ENCODE peak calls at places on chromosomes 12 and 14, in six cellular contexts. T, I, M, R, E and W are unnamed samples.

GRCh38 chr14:96086032-96086431 is 46.9 kb downstream of the C14orf132 start:
- DNase-seq in E (no peak), M (no peak), I (peak), T (no peak), R (no peak), W (no peak)

GRCh38 chr14:78598046-78598652 is 428.0 kb downstream of the NRXN3 start:
- DNase-seq in R (no peak), M (peak), T (peak), E (peak), I (peak), W (peak)

GRCh38 chr12:132349501-132350131 is 20.2 kb upstream of the GALNT9 start:
- DNase-seq in I (no peak), M (no peak), T (no peak), R (no peak), E (no peak), W (no peak)

GRCh38 chr14:38098074-38098846 is 109.4 kb upstream of the SSTR1 start:
- DNase-seq in M (no peak), R (no peak), T (no peak), E (no peak), I (peak), W (no peak)

GRCh38 chr14:54502602-54503001 is 7.1 kb upstream of the CGRRF1 start:
- DNase-seq in I (peak), T (no peak), E (no peak), R (no peak), M (no peak), W (no peak)

GRCh38 chr14:85597701-85598100 is 67.8 kb downstream of the FLRT2 start:
- DNase-seq in I (peak), R (no peak), T (no peak), E (no peak), M (no peak), W (no peak)

GRCh38 chr12:69157023-69157655 is 82.2 kb upstream of the CPSF6 start:
- DNase-seq in I (peak), M (peak), T (peak), E (peak), R (peak), W (peak)

GRCh38 chr12:10722905-10723866 is at the start of gene YBX3:
- DNase-seq in R (peak), M (peak), I (peak), E (peak), T (peak), W (peak)

GRCh38 chr12:93784339-93785086 is 107.3 kb downstream of the CRADD start:
- DNase-seq in R (peak), I (peak), M (no peak), T (no peak), E (no peak), W (no peak)

GRCh38 chr12:73226585-73226984 is 954.4 kb downstream of the TRHDE start:
- DNase-seq in E (no peak), I (no peak), R (no peak), M (no peak), T (no peak), W (no peak)

GRCh38 chr12:119259483-119259882 is 75.0 kb upstream of the CCDC60 start:
- DNase-seq in R (no peak), M (no peak), I (no peak), T (no peak), E (no peak), W (no peak)

GRCh38 chr12:48542300-48542928 is 17.0 kb downstream of the OR8S1 start:
- DNase-seq in I (peak), R (peak), T (peak), M (peak), E (peak), W (no peak)

GRCh38 chr12:6161124-6161882 is 36.8 kb upstream of the VWF start:
- DNase-seq in R (no peak), T (no peak), E (peak), M (peak), I (peak), W (no peak)

GRCh38 chr14:30553311-30553989 is 5.5 kb upstream of the G2E3 start:
- DNase-seq in T (no peak), E (no peak), I (peak), M (no peak), R (no peak), W (no peak)

GRCh38 chr12:110936367-110937103 is 16.2 kb upstream of the MYL2 start:
- DNase-seq in E (no peak), I (no peak), T (no peak), R (no peak), M (no peak), W (peak)

GRCh38 chr12:123035841-123036240 is 55.4 kb downstream of the ARL6IP4 start:
- DNase-seq in E (no peak), M (no peak), T (no peak), R (no peak), I (no peak), W (no peak)

GRCh38 chr12:50174971-50175715 is 8.0 kb upstream of the CERS5 start:
- DNase-seq in M (peak), I (peak), T (peak), E (no peak), R (no peak), W (no peak)

GRCh38 chr14:87005336-87005735 is 987.6 kb downstream of the GALC start:
- DNase-seq in T (no peak), R (no peak), I (peak), M (no peak), E (no peak), W (no peak)

GRCh38 chr12:84619053-84619452 is 293.5 kb downstream of the SLC6A15 start:
- DNase-seq in R (no peak), M (no peak), T (no peak), I (no peak), E (no peak), W (no peak)

GRCh38 chr14:77286554-77286953 is 15.5 kb upstream of the NGB start:
- DNase-seq in R (no peak), M (no peak), T (no peak), I (no peak), E (no peak), W (no peak)

GRCh38 chr12:130031571-130032189 is 127.9 kb upstream of the TMEM132D start:
- DNase-seq in I (peak), R (no peak), T (peak), M (peak), E (peak), W (no peak)

GRCh38 chr14:95482967-95483842 is 33.2 kb downstream of the SYNE3 start:
- DNase-seq in T (no peak), I (peak), R (no peak), M (no peak), E (peak), W (no peak)

GRCh38 chr12:22598141-22598762 is 26.7 kb upstream of the ETNK1 start:
- DNase-seq in E (no peak), R (no peak), I (no peak), T (no peak), M (no peak), W (no peak)

GRCh38 chr12:88175544-88175943 is 33.4 kb downstream of the TMTC3 start:
- DNase-seq in M (no peak), R (no peak), T (no peak), E (no peak), I (no peak), W (no peak)

GRCh38 chr14:66649515-66649914 is 141.6 kb downstream of the GPHN start:
- DNase-seq in E (no peak), M (no peak), I (no peak), T (peak), R (no peak), W (no peak)

GRCh38 chr14:69288001-69288771 is 28.2 kb downstream of the GALNT16 start:
- DNase-seq in E (no peak), T (no peak), M (peak), I (peak), R (peak), W (no peak)

GRCh38 chr12:52495385-52495784 is 2.3 kb upstream of the KRT6A start:
- DNase-seq in I (peak), T (peak), R (no peak), E (no peak), M (no peak), W (no peak)

GRCh38 chr12:102883204-102883799 is 33.7 kb downstream of the PAH start:
- DNase-seq in E (peak), R (peak), I (peak), T (peak), M (peak), W (no peak)

GRCh38 chr14:61528591-61529021 is 166.7 kb upstream of the HIF1A start:
- DNase-seq in E (no peak), R (no peak), T (no peak), I (peak), M (no peak), W (no peak)

GRCh38 chr14:93019367-93019843 is 96.3 kb downstream of the ITPK1 start:
- DNase-seq in I (no peak), M (peak), E (no peak), R (peak), T (no peak), W (no peak)

GRCh38 chr12:117363953-117364486 is 2.6 kb upstream of the NOS1 start:
- DNase-seq in R (no peak), E (no peak), M (no peak), T (no peak), I (no peak), W (no peak)

GRCh38 chr12:48022676-48023385 is 18.6 kb upstream of the COL2A1 start:
- DNase-seq in I (no peak), R (peak), T (no peak), M (no peak), E (no peak), W (no peak)

GRCh38 chr12:79988368-79988767 is 53.5 kb upstream of the PPP1R12A start:
- DNase-seq in E (no peak), I (peak), R (no peak), M (no peak), T (no peak), W (no peak)

GRCh38 chr12:48029401-48029770 is 25.1 kb upstream of the COL2A1 start:
- DNase-seq in E (no peak), I (no peak), T (no peak), M (no peak), R (no peak), W (no peak)

GRCh38 chr12:90331262-90331661 is 622.6 kb upstream of the ATP2B1 start:
- DNase-seq in M (no peak), I (no peak), T (no peak), R (no peak), E (no peak), W (no peak)

GRCh38 chr14:88191605-88192004 is 131.5 kb downstream of the KCNK10 start:
- DNase-seq in R (no peak), M (no peak), T (no peak), E (no peak), I (no peak), W (no peak)